ENCODE peak calls at places on chromosomes 16 and 17, in six cellular contexts. K is A549, U is heart left ventricle, E is cardiac muscle cell, P is left ventricle myocardium inferior, V is body of pancreas. Y is an unnamed sample. For H3K9me3 and H3K4me1, the result is how much of the 10 kb centered on the place peaks cover.

GRCh38 chr16:22071352-22071923 is 20.9 kb upstream of the VWA3A start:
- DNase-seq in K (no peak), U (no peak), E (peak), P (no peak), V (no peak), Y (no peak)

GRCh38 chr17:19614900-19615299 is 33.7 kb upstream of the ALDH3A2 start:
- DNase-seq in K (no peak), U (no peak), E (no peak), P (no peak), V (no peak), Y (no peak)

GRCh38 chr16:695355-696089 is 5.3 kb upstream of the WDR24 start:
- DNase-seq in K (peak), U (no peak), E (no peak), P (no peak), V (no peak), Y (peak)

GRCh38 chr17:32783602-32784001 is 93.3 kb downstream of the MYO1D start:
- DNase-seq in K (peak), U (no peak), E (peak), P (no peak), V (peak), Y (no peak)

GRCh38 chr16:23388786-23389185 is 64.2 kb downstream of the COG7 start:
- DNase-seq in K (no peak), U (no peak), E (no peak), P (no peak), V (no peak), Y (no peak)

GRCh38 chr16:90008708-90009145 is 10.5 kb downstream of the DBNDD1 start:
- DNase-seq in K (no peak), U (no peak), E (no peak), P (no peak), V (no peak), Y (no peak)

GRCh38 chr17:81966343-81967243 is 5.6 kb upstream of the NOTUM start:
- DNase-seq in K (no peak), U (peak), E (peak), P (peak), V (peak), Y (no peak)

GRCh38 chr17:74519951-74520553 is 11.2 kb downstream of the CD300LB start:
- DNase-seq in K (no peak), U (no peak), E (no peak), P (no peak), V (peak), Y (no peak)

GRCh38 chr16:81752225-81752875 is 26.7 kb upstream of the PLCG2 start:
- DNase-seq in K (no peak), U (peak), E (peak), P (peak), V (peak), Y (no peak)

GRCh38 chr17:43880420-43880991 is 26.8 kb downstream of the MPP2 start:
- DNase-seq in K (peak), U (no peak), E (peak), P (no peak), V (peak), Y (no peak)

GRCh38 chr17:60077672-60078519 is 825 bp downstream of the HEATR6 start:
- DNase-seq in K (no peak), U (no peak), E (peak), P (no peak), V (peak), Y (no peak)

GRCh38 chr17:18261146-18261515 is 669 bp downstream of the MIEF2 start:
- DNase-seq in K (peak), U (peak), E (no peak), P (peak), V (peak), Y (peak)

GRCh38 chr16:48734220-48734619 is 124.2 kb upstream of the N4BP1 start:
- DNase-seq in K (no peak), U (no peak), E (no peak), P (no peak), V (no peak), Y (no peak)

GRCh38 chr16:21638573-21638975 is 13.8 kb downstream of the IGSF6 start:
- DNase-seq in K (no peak), U (no peak), E (peak), P (no peak), V (no peak), Y (no peak)

GRCh38 chr17:31329221-31329620 is 7.8 kb upstream of the EVI2A start:
- DNase-seq in K (no peak), U (no peak), E (no peak), P (no peak), V (no peak), Y (no peak)

GRCh38 chr17:32833526-32833925 is 43.4 kb downstream of the MYO1D start:
- DNase-seq in K (no peak), U (no peak), E (no peak), P (no peak), V (no peak), Y (no peak)

GRCh38 chr16:70428178-70428998 is 10.5 kb downstream of the ST3GAL2 start:
- DNase-seq in K (peak), U (peak), E (peak), P (peak), V (peak), Y (peak)

GRCh38 chr17:75864448-75864871 is 9.3 kb upstream of the WBP2 start:
- DNase-seq in K (no peak), U (peak), E (peak), P (peak), V (peak), Y (no peak)

GRCh38 chr16:12057276-12057675 is 80.7 kb downstream of the SNX29 start:
- DNase-seq in K (no peak), U (no peak), E (peak), P (no peak), V (no peak), Y (no peak)

GRCh38 chr16:73304008-73304814 is 256.3 kb upstream of the ZFHX3 start:
- DNase-seq in K (no peak), U (no peak), E (no peak), P (no peak), V (no peak), Y (no peak)

GRCh38 chr16:27241658-27242057 is 26.9 kb downstream of the NSMCE1 start:
- DNase-seq in K (no peak), U (no peak), E (no peak), P (no peak), V (no peak), Y (no peak)

GRCh38 chr17:10739341-10739905 is 9.6 kb upstream of the TMEM220 start:
- DNase-seq in K (no peak), U (no peak), E (no peak), P (no peak), V (no peak), Y (no peak)

GRCh38 chr16:68574479-68574878 is 35.4 kb downstream of the ZFP90 start:
- DNase-seq in K (no peak), U (no peak), E (no peak), P (no peak), V (no peak), Y (no peak)
- H3K9me3 ChIP-seq in K (half or more), U (half or more), E (under half), P (half or more), V (under half), Y (under half)

GRCh38 chr17:16933317-16934132 is 38.4 kb downstream of the TNFRSF13B start:
- DNase-seq in K (no peak), U (no peak), E (no peak), P (peak), V (no peak), Y (no peak)

GRCh38 chr17:16935241-16935663 is 36.7 kb downstream of the TNFRSF13B start:
- DNase-seq in K (no peak), U (no peak), E (no peak), P (peak), V (no peak), Y (no peak)

GRCh38 chr17:16935786-16936185 is 36.1 kb downstream of the TNFRSF13B start:
- DNase-seq in K (no peak), U (no peak), E (no peak), P (peak), V (no peak), Y (no peak)

GRCh38 chr17:16934133-16934795 is 37.7 kb downstream of the TNFRSF13B start:
- DNase-seq in K (no peak), U (no peak), E (no peak), P (peak), V (no peak), Y (no peak)

DNA sequence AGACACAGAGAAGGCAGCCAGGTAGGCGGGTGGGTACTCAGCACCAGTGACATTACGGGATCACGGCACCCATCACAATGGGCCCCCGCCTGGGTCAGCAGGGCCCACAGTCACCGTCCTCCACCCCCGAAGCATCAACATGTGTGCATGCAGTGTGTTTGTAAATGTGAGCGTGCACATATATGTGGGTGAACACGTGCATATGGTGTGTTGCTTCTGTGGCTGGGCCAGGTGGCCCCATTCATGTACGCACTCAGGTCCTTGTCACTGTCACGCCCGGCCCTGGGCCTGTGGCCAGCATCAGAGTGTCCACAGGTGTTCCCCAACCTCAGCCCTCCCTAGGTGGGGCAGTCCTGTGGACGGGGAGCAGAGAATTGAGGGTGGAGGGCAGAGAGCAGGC is 37.1 kb downstream of the TNFRSF13B start:
- DNase-seq in K (no peak), U (no peak), E (no peak), P (peak), V (no peak), Y (no peak)
- H3K27ac ChIP-seq in K (no peak), U (no peak), E (no peak), P (no peak), V (no peak), Y (no peak)

DNA sequence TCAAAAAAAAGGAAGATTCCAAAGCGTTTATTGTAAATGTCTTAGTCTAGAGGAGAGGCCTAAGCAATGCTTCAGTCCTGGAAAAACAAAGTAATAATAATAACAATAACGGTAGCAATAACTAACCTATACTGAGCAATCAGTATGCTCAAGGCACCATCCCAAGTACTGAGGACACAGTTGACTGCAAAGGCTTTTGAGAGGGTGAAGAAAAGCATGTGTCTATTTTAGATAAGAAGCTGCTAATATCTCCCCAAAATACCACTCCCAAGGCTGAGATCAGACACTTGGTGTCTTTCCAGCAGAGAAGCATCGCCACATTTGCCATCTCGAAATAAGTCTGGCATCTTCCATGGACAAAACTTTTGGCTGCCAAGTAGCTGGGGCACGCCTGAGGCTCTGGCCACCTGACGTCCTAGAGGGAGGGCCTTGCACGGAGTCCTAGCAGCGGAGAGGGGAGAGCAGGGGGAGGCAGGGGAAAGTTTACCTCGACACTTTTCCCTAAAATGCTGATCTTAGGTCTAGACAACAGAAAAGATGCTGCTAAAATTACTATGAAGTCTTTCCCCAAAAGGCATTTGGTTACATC is 39.0 kb downstream of the ZNF423 start:
- DNase-seq in K (no peak), U (no peak), E (no peak), P (no peak), V (no peak), Y (no peak)
- H3K4me1 ChIP-seq in K (under half), U (under half), E (under half), P (under half), V (under half), Y (under half)

DNA sequence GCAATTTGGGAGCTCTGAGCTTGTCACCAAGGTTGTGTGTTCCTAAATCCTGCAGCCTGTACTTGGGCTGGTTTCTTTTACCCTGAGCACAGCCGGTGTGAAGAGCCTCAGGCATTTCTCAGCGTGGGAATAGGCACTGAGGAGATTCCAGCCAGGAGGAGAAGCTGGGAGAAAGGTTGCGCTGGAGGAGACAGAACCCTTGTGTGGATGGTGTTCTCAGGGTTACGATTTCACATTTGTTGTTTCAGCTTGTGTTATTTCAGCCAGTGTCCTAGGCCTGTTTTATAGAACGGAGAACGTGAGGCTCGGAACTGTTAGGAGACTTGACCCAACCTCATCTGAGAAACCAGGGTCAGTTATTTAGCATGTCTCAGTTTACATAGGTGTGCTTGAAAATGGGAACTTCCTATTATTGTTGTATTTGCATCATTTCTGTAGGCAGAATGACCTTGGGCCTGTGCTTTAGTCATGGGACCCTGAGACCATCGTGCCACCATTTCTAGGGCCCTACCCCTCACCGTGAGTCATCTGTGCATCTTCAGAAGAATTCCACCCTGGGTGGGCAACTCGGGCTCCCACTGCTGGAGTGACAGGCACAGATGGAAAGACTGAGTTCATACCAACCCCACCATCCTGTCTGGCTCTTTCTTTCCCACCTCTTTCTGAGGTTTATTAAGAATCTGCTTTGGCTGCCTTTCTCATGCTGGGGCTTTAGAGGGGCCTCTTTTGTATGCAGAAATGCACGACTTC is 134.9 kb downstream of the MSI2 start:
- DNase-seq in K (no peak), U (no peak), E (no peak), P (no peak), V (no peak), Y (no peak)
- H3K9me3 ChIP-seq in K (under half), U (under half), E (under half), P (under half), V (under half), Y (under half)

GRCh38 chr17:73365934-73366623 is 54.3 kb upstream of the CDC42EP4 start:
- DNase-seq in K (no peak), U (peak), E (peak), P (peak), V (peak), Y (no peak)
- H3K27ac ChIP-seq in K (no peak), U (peak), E (no peak), P (peak), V (peak), Y (no peak)

GRCh38 chr17:45305532-45306087 is 11.2 kb downstream of the MAP3K14 start:
- DNase-seq in K (no peak), U (no peak), E (peak), P (no peak), V (no peak), Y (no peak)
- H3K4me1 ChIP-seq in K (half or more), U (under half), E (under half), P (half or more), V (half or more), Y (under half)

GRCh38 chr16:35516971-35517370 is 2057.6 kb downstream of the TP53TG3F start:
- DNase-seq in K (no peak), U (no peak), E (no peak), P (no peak), V (no peak), Y (no peak)
- H3K9me3 ChIP-seq in K (under half), U (under half), E (under half), P (under half), V (under half), Y (under half)

DNA sequence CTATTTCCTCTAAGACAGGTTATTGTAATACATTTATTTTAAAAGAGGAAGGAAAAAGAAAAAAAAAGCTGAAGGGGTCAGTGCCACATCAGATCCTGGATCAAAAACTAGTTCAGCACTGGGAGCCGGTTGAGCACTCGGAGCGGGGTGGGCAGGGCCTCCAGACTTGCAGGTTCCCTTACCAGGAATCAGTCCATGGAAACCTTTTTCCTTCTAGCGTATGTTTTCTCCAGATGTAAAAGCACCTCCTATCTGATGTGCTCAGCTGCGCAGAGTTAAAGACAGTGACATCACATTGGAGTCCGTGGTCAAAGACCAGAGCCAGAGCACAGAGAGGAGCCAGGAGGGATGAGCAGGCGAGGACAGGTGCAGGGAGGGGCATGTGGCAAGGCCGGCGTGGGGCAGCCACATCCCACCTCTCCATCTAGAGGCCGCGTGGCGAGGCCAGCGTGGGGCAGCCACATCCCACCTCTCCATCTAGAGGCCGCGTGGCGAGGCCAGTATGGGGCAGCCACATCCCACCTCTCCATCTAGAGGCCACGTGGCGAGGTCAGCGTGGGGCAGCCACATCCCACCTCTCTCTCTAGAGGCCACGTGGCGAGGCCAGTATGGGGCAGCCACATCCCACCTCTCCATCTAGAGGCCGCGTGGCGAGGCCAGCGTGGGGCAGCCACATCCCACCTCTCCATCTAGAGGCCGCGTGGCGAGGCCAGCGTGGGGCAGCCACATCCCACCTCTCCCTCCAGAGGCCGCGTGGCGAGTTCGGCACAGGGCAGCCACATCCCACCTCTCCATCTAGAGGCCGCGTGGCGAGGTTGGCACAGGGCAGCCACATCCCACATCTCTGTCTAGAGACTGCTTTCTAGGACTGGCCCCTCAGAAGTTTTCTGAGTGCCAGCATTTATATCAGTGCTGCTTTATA is 166.8 kb upstream of the CHMP6 start:
- DNase-seq in K (no peak), U (no peak), E (no peak), P (no peak), V (no peak), Y (peak)
- H3K27ac ChIP-seq in K (no peak), U (no peak), E (no peak), P (no peak), V (no peak), Y (no peak)

Y was measured in RWPE2.